ENCODE peak calls at places on chromosome 2, in five cellular contexts. Q is endodermal cell, J is brain microvascular endothelial cell, O is NCI-H446 treated with DMSO at 0.1 percent for 48 hours, X is T-helper 9 cell. E is an unnamed sample.

GRCh38 chr2:32614069-32614468 is 13.8 kb upstream of the TTC27 start:
- DNase-seq in O (no peak), Q (no peak), X (no peak), J (no peak), E (no peak)

GRCh38 chr2:212364106-212364505 is 174.5 kb downstream of the ERBB4 start:
- DNase-seq in X (no peak), O (peak), J (no peak), Q (no peak), E (no peak)

GRCh38 chr2:72722492-72723090 is 103.2 kb downstream of the EXOC6B start:
- DNase-seq in J (peak), Q (no peak), O (no peak), X (no peak), E (no peak)

GRCh38 chr2:238097988-238098853 is 1.9 kb upstream of the ESPNL start:
- DNase-seq in Q (peak), O (no peak), X (no peak), J (no peak), E (no peak)

GRCh38 chr2:32632089-32632488 is 4.2 kb downstream of the TTC27 start:
- DNase-seq in O (no peak), X (no peak), J (peak), Q (no peak), E (no peak)

GRCh38 chr2:170680172-170680913 is 34.8 kb upstream of the SP5 start:
- DNase-seq in Q (peak), X (no peak), J (no peak), O (peak), E (no peak)

GRCh38 chr2:169768262-169768995 is 30.2 kb upstream of the SSB start:
- DNase-seq in O (no peak), J (no peak), Q (no peak), X (peak), E (no peak)

GRCh38 chr2:30300456-30301221 is 69.3 kb downstream of the LBH start:
- DNase-seq in X (no peak), J (peak), Q (no peak), O (no peak), E (no peak)

GRCh38 chr2:223674998-223675609 is 72.9 kb upstream of the SCG2 start:
- DNase-seq in X (no peak), O (no peak), Q (no peak), J (peak), E (no peak)

GRCh38 chr2:237257471-237257951 is 156.5 kb downstream of the COL6A3 start:
- DNase-seq in J (no peak), Q (no peak), X (no peak), O (no peak), E (no peak)

GRCh38 chr2:126976721-126977328 is 78.1 kb downstream of the TEX51 start:
- DNase-seq in O (no peak), J (no peak), Q (no peak), X (no peak), E (no peak)

GRCh38 chr2:177010134-177010533 is 202.5 kb upstream of the HNRNPA3 start:
- DNase-seq in O (no peak), Q (no peak), X (no peak), J (no peak), E (no peak)

E was measured in DMS79.